ENCODE peak calls at places on chromosome 1, in seven cellular contexts. W is psoas muscle; X is activated T-cell treated with anti-CD3 and anti-CD28 coated beads for 48 hours; T is right atrium auricular region; R is iPS-NIHi11; V is activated CD4-positive, alpha-beta T cell treated with anti-CD3 and anti-CD28 coated beads, Interleukin-2, amount 50 U/mL, for 1 hour; H is stomach. Q is an unnamed sample.
A peak's percentile ranks its signal among the peaks of the same experiment; 100 is the strongest.

GRCh38 chr1:234611153-234611798 is 1.3 kb upstream of the IRF2BP2 start:
- DNase-seq in W (no peak), X (no peak), T (no peak), R (peak; percentile 65), V (no peak), H (no peak), Q (peak; percentile 78)

GRCh38 chr1:202192770-202193613 is 607 bp upstream of the LGR6 start:
- DNase-seq in W (peak; percentile 51), X (peak; percentile 43), T (no peak), R (peak; percentile 82), V (peak; percentile 56), H (peak; percentile 62), Q (peak; percentile 9)

GRCh38 chr1:203197625-203198024 is 11.1 kb upstream of the CHI3L1 start:
- DNase-seq in W (no peak), X (no peak), T (no peak), R (no peak), V (no peak), H (no peak), Q (no peak)

GRCh38 chr1:46812996-46813857 is 14.4 kb downstream of the CYP4B1 start:
- DNase-seq in W (no peak), X (no peak), T (no peak), R (no peak), V (no peak), H (no peak), Q (no peak)

GRCh38 chr1:35120458-35121133 is 41.4 kb downstream of the ZMYM1 start:
- DNase-seq in W (no peak), X (no peak), T (no peak), R (peak; percentile 27), V (no peak), H (peak; percentile 27), Q (no peak)

GRCh38 chr1:224340711-224341384 is 10.9 kb upstream of the NVL start:
- DNase-seq in W (no peak), X (peak; percentile 19), T (no peak), R (peak; percentile 50), V (peak; percentile 36), H (peak; percentile 54), Q (peak; percentile 7)

GRCh38 chr1:185960377-185961151 is 226.4 kb downstream of the HMCN1 start:
- DNase-seq in W (peak; percentile 30), X (no peak), T (peak; percentile 76), R (no peak), V (no peak), H (no peak), Q (no peak)

GRCh38 chr1:232922475-232922874 is 27.9 kb upstream of the NTPCR start:
- DNase-seq in W (no peak), X (no peak), T (no peak), R (no peak), V (no peak), H (no peak), Q (no peak)

GRCh38 chr1:116255933-116256649 is 117.0 kb upstream of the ATP1A1 start:
- DNase-seq in W (no peak), X (no peak), T (no peak), R (no peak), V (no peak), H (no peak), Q (no peak)

GRCh38 chr1:27339213-27339612 is 2.6 kb upstream of the SYTL1 start:
- DNase-seq in W (no peak), X (no peak), T (no peak), R (no peak), V (no peak), H (no peak), Q (no peak)

GRCh38 chr1:160645386-160646063 is 1.3 kb downstream of the SLAMF1 start:
- DNase-seq in W (no peak), X (no peak), T (no peak), R (no peak), V (no peak), H (no peak), Q (no peak)